ENCODE peak calls at places on chromosomes 13 and 19, in five cellular contexts. M is MCF 10A, N is foreskin keratinocyte, T is Panc1, U is stomach. H is an unnamed sample.
A peak's percentile ranks its signal among the peaks of the same experiment; 100 is the strongest.

GRCh38 chr19:31553112-31553843 is 204.0 kb upstream of the TSHZ3 start:
- DNase-seq in M (no peak), N (peak; percentile 12), T (no peak), U (no peak), H (no peak)

GRCh38 chr19:18802354-18802753 is 11.2 kb upstream of the COMP start:
- DNase-seq in M (no peak), N (no peak), T (no peak), U (no peak), H (no peak)

GRCh38 chr13:110546933-110547332 is 14.6 kb downstream of the RAB20 start:
- DNase-seq in M (peak; percentile 98), N (peak; percentile 71), T (no peak), U (peak; percentile 95), H (no peak)

GRCh38 chr19:36026091-36026876 is 6.4 kb downstream of the CLIP3 start:
- DNase-seq in M (no peak), N (no peak), T (no peak), U (no peak), H (no peak)

GRCh38 chr19:51799998-51800848 is 5.3 kb downstream of the FPR3 start:
- DNase-seq in M (no peak), N (no peak), T (no peak), U (no peak), H (no peak)

GRCh38 chr19:49017666-49018351 is 918 bp upstream of the LHB start:
- DNase-seq in M (no peak), N (no peak), T (no peak), U (peak; percentile 53), H (no peak)

GRCh38 chr19:50835785-50836542 is 2.6 kb upstream of the KLK15 start:
- DNase-seq in M (peak; percentile 55), N (peak; percentile 18), T (no peak), U (peak; percentile 78), H (no peak)

GRCh38 chr13:70339738-70340137 is 231.5 kb upstream of the KLHL1 start:
- DNase-seq in M (peak; percentile 52), N (no peak), T (peak; percentile 4), U (peak; percentile 28), H (no peak)

GRCh38 chr13:33547035-33547434 is 261.5 kb upstream of the STARD13 start:
- DNase-seq in M (peak; percentile 14), N (no peak), T (no peak), U (no peak), H (no peak)

GRCh38 chr19:6223461-6224307 is 56.1 kb downstream of the MLLT1 start:
- DNase-seq in M (no peak), N (no peak), T (no peak), U (peak; percentile 88), H (no peak)

GRCh38 chr13:98246538-98247172 is 69.6 kb upstream of the RNF113B start:
- DNase-seq in M (no peak), N (no peak), T (no peak), U (no peak), H (no peak)

GRCh38 chr13:109787135-109787954 is 962 bp upstream of the IRS2 start:
- DNase-seq in M (peak; percentile 58), N (no peak), T (no peak), U (peak; percentile 47), H (no peak)

GRCh38 chr19:409515-410242 is 732 bp upstream of the C2CD4C start:
- DNase-seq in M (no peak), N (no peak), T (no peak), U (no peak), H (no peak)

GRCh38 chr19:30224689-30225606 is 147.2 kb upstream of the ZNF536 start:
- DNase-seq in M (no peak), N (no peak), T (no peak), U (no peak), H (no peak)

GRCh38 chr19:54606230-54606629 is 12.8 kb downstream of the LILRA1 start:
- DNase-seq in M (no peak), N (no peak), T (no peak), U (no peak), H (no peak)

GRCh38 chr19:11530432-11530831 is 1.5 kb upstream of the ECSIT start:
- DNase-seq in M (peak; percentile 95), N (peak; percentile 48), T (peak; percentile 28), U (peak; percentile 80), H (no peak)
- TF ChIP-seq CTCF in M (no peak), N (peak; percentile 51), T (no peak), U (no peak), H (no peak)

GRCh38 chr13:104534847-104535246 is 1468.6 kb upstream of the SLC10A2 start:
- DNase-seq in M (peak; percentile 3), N (no peak), T (no peak), U (no peak), H (no peak)
- TF ChIP-seq CTCF in M (no peak), N (peak; percentile 10), T (peak; percentile 21), U (no peak), H (no peak)

GRCh38 chr19:39284032-39284431 is 12.2 kb upstream of the IFNL1 start:
- DNase-seq in M (no peak), N (no peak), T (no peak), U (no peak), H (no peak)
- TF ChIP-seq CTCF in M (no peak), N (no peak), T (no peak), U (no peak), H (no peak)

GRCh38 chr13:45004096-45004495 is 14.8 kb downstream of the GPALPP1 start:
- DNase-seq in M (no peak), N (no peak), T (no peak), U (no peak), H (no peak)

GRCh38 chr13:45007225-45007624 is 17.9 kb downstream of the GPALPP1 start:
- DNase-seq in M (no peak), N (no peak), T (no peak), U (no peak), H (no peak)

GRCh38 chr13:45003417-45003816 is 14.1 kb downstream of the GPALPP1 start:
- DNase-seq in M (no peak), N (no peak), T (no peak), U (no peak), H (no peak)

GRCh38 chr13:45011198-45011597 is 21.9 kb downstream of the GPALPP1 start:
- DNase-seq in M (no peak), N (no peak), T (no peak), U (no peak), H (no peak)

DNA sequence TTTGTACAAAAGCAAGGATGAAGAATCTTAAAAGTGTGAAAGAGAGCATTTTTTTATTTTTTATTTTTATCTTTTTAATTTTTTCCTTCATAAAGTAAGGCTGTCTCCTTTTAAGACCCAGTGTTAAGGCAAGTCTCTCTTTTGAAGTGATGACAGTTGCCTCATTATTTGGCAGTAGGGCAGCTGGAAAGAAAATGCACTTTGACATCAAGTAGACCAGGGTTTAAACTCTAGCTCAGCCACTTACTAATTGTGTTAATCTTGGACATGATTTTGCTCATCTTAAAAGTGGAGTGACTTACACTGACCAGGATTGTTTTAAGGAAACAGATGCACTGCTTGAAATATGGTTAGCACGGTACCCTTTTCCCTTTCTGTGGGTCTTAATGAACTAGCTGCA is 18.5 kb downstream of the GPALPP1 start:
- DNase-seq in M (no peak), N (no peak), T (no peak), U (no peak), H (no peak)
- TF ChIP-seq CTCF in M (no peak), N (no peak), T (no peak), U (no peak), H (no peak)

DNA sequence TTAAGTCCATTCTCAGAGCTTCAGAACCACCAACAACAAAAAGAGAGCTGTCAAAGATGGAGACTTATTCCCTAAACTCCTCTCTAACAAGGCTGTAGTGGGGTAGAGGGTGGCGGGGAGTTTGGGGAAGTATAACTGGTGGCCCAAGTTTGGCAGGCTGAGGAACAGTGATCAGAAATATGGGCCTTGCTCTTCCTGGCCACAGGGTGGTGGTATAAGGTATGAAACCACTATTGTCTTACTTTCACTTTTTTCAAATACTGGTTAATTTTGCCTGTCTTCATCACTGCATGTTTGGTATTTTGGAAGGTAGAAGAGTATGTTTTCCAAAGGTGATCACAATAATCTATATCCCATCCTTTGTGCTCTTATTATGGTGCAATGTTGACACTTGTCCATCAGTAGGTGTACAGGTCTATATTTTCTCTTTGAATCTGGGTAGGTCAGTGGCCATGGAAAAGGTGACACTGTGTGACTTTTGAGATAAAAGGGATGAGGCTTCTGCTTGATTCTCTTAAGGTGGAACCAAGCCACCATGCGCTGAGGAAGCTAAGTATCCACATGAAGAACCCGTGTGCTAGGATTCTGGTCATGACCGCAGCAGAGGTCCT is 23.2 kb upstream of the GPC5 start:
- DNase-seq in M (peak; percentile 33), N (no peak), T (peak; percentile 7), U (no peak), H (no peak)
- TF ChIP-seq CTCF in M (peak; percentile 46), N (peak; percentile 61), T (peak; percentile 54), U (peak; percentile 19), H (peak; percentile 38)

GRCh38 chr13:50991624-50992610 is 82.3 kb downstream of the RNASEH2B start:
- DNase-seq in M (no peak), N (no peak), T (no peak), U (no peak), H (no peak)
- TF ChIP-seq CTCF in M (no peak), N (no peak), T (no peak), U (no peak), H (no peak)

DNA sequence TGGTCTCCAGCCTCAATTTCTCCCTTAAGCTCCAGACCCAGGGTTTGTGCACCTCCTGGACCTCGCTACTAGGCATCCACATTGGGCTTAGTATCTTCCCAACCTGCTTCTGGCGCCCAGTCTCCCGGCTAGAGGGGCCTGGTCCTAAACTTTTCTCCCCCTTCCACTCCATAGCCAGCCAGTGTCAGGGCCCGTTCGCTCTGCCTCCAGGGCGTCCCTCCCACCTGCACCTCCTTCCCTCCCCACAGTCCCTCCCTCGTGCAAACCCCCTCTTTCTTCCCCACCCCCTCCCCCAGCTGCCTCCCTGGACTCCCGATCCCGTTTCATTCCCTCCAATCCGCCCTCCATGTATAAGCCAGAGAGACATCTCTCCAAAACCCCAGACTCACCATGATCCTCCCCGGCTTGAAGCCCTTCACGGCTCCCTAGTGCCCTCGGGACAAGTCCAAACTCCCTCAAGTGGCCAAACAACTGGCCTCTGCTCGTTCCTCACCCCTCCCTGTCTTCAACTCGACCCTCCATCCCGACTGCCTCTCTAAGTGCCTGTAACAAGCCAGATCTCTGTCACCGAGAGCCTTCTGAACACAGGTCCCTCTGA is 1.0 kb upstream of the SAMD4B start:
- DNase-seq in M (no peak), N (no peak), T (no peak), U (peak; percentile 29), H (no peak)
- TF ChIP-seq CTCF in M (no peak), N (no peak), T (no peak), U (no peak), H (no peak)

GRCh38 chr19:13428352-13428751 is 77.9 kb downstream of the CACNA1A start:
- DNase-seq in M (peak; percentile 42), N (no peak), T (no peak), U (no peak), H (no peak)
- TF ChIP-seq CTCF in M (peak; percentile 33), N (peak; percentile 62), T (peak; percentile 83), U (peak; percentile 34), H (peak; percentile 55)

GRCh38 chr13:23813635-23814034 is 75.6 kb downstream of the MIPEP start:
- DNase-seq in M (no peak), N (no peak), T (no peak), U (no peak), H (no peak)

GRCh38 chr13:23808803-23809202 is 80.4 kb downstream of the MIPEP start:
- DNase-seq in M (no peak), N (no peak), T (no peak), U (no peak), H (no peak)

GRCh38 chr13:23811366-23812027 is 77.7 kb downstream of the MIPEP start:
- DNase-seq in M (no peak), N (no peak), T (no peak), U (no peak), H (no peak)

GRCh38 chr13:23806874-23807522 is 82.2 kb downstream of the MIPEP start:
- DNase-seq in M (no peak), N (no peak), T (no peak), U (no peak), H (no peak)

GRCh38 chr13:23810842-23811241 is 78.4 kb downstream of the MIPEP start:
- DNase-seq in M (no peak), N (no peak), T (no peak), U (no peak), H (no peak)
- TF ChIP-seq CTCF in M (no peak), N (no peak), T (no peak), U (no peak), H (no peak)